ENCODE peak calls at places on chromosomes 16 and 17, in five cellular contexts. A, Q, Z, G and B are unnamed samples.

GRCh38 chr17:28735242-28735722 is 6.7 kb downstream of the NEK8 start:
- DNase-seq in Q (no peak), G (no peak), A (no peak), Z (no peak), B (peak)

GRCh38 chr16:21302454-21302853 is 24.4 kb upstream of the CRYM start:
- DNase-seq in G (peak), A (no peak), Q (no peak), Z (peak), B (peak)

GRCh38 chr17:41520821-41521521 is 2.3 kb upstream of the KRT15 start:
- DNase-seq in Q (no peak), G (no peak), A (no peak), Z (no peak), B (no peak)

GRCh38 chr16:57623251-57624043 is 5.0 kb upstream of the ADGRG1 start:
- DNase-seq in Q (no peak), G (peak), A (no peak), Z (peak), B (peak)

GRCh38 chr16:60203525-60204124 is 1469.5 kb upstream of the GOT2 start:
- DNase-seq in Q (no peak), A (no peak), G (no peak), Z (no peak), B (peak)

GRCh38 chr17:253091-253846 is 71.8 kb upstream of the DOC2B start:
- DNase-seq in Q (no peak), A (no peak), G (no peak), Z (no peak), B (no peak)

GRCh38 chr16:56332464-56333079 is 92.8 kb downstream of the AMFR start:
- DNase-seq in Z (peak), Q (peak), G (peak), A (peak), B (peak)

GRCh38 chr16:50315346-50315997 is 49.1 kb downstream of the ADCY7 start:
- DNase-seq in A (no peak), Q (peak), Z (no peak), G (no peak), B (no peak)

GRCh38 chr17:81813861-81814683 is 10.1 kb downstream of the GCGR start:
- DNase-seq in G (no peak), A (no peak), Z (no peak), Q (no peak), B (no peak)

GRCh38 chr17:81812571-81813370 is 8.8 kb downstream of the GCGR start:
- DNase-seq in Q (no peak), G (no peak), Z (no peak), A (no peak), B (no peak)

GRCh38 chr17:81814748-81815645 is 11.0 kb downstream of the GCGR start:
- DNase-seq in G (no peak), A (no peak), Z (no peak), Q (no peak), B (no peak)

GRCh38 chr17:81811705-81812570 is 8.0 kb downstream of the GCGR start:
- DNase-seq in G (no peak), A (no peak), Z (no peak), Q (no peak), B (no peak)

DNA sequence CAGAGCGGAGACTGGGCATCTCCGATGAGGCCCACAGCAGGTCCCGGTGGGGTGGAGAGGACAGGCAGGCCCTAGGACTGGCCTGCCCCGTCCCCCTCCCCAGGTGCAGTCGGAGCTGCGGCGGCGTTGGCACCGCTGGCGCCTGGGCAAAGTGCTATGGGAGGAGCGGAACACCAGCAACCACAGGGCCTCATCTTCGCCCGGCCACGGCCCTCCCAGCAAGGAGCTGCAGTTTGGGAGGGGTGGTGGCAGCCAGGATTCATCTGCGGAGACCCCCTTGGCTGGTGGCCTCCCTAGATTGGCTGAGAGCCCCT is 9.4 kb downstream of the GCGR start:
- DNase-seq in Z (no peak), A (no peak), G (no peak), Q (no peak), B (no peak)
- H3K4me3 ChIP-seq in Z (no peak), A (no peak), G (no peak), Q (no peak), B (no peak)

GRCh38 chr17:3558603-3559269 is 1.1 kb upstream of the TRPV3 start:
- DNase-seq in A (no peak), Z (peak), Q (no peak), G (peak), B (no peak)
- H3K4me3 ChIP-seq in A (no peak), Z (no peak), Q (no peak), G (no peak), B (no peak)

DNA sequence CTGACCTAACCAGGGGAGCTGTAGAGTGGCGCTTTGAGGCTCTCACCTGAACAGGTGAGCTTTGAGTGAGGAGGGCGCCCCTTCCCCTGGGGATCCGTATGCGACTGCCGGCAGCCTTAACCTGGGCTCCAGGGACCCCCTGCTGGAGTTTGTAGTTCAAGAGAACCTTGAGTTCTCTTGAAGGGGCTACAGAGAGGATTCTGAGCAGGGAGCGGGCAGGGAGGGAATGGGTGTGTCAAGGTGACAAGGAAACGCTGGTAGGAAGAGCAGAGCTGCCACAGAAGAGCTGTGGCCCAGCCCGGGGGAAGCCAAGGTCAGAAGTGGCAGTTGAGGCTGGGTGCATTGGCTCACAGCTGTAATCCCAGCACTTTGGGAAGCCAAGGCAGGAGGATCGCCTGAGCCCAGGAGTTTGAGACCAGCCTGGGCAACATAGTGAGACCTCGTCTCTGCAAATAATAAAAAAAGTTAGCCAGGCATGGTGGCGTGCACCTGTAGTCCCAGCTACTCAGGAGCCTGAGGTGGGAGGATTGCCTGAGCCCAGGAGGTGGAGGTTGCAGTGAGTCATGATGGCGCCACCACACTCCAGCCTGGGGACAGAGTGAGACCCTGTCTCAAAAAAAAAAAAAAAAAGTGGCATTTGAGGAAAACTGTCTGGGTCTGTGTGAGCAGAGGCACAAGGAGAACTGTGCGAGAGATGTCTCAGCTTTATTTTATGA is 1.2 kb downstream of the LLGL2 start:
- DNase-seq in A (no peak), Q (no peak), G (peak), Z (no peak), B (no peak)
- H3K4me3 ChIP-seq in A (peak), Q (peak), G (peak), Z (peak), B (no peak)

DNA sequence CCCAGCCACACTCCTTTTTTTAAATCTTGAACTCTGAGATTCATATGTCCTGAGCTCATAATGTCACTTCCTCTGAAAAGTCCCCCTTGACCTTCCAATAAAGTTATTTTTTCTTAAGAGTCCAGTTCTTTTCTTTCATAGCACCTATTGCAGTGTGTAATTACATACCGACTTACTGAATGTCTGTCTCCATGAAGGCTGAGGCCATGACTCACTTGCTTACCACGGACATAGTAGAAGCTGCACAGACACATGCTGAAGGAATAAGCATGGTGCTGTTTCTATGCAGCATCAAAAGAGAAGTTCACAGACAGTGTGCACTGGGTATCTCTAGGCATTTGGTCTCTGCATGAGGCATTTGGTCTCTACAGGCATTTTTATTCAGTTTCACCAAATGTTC is 77.2 kb downstream of the C17orf67 start:
- DNase-seq in Z (peak), G (no peak), A (no peak), Q (no peak), B (peak)
- H3K4me3 ChIP-seq in Z (no peak), G (no peak), A (no peak), Q (no peak), B (no peak)

GRCh38 chr17:7217113-7217987 is 2.3 kb downstream of the DLG4 start:
- DNase-seq in A (peak), G (peak), Q (peak), Z (peak), B (peak)
- H3K4me3 ChIP-seq in A (peak), G (peak), Q (peak), Z (peak), B (peak)

DNA sequence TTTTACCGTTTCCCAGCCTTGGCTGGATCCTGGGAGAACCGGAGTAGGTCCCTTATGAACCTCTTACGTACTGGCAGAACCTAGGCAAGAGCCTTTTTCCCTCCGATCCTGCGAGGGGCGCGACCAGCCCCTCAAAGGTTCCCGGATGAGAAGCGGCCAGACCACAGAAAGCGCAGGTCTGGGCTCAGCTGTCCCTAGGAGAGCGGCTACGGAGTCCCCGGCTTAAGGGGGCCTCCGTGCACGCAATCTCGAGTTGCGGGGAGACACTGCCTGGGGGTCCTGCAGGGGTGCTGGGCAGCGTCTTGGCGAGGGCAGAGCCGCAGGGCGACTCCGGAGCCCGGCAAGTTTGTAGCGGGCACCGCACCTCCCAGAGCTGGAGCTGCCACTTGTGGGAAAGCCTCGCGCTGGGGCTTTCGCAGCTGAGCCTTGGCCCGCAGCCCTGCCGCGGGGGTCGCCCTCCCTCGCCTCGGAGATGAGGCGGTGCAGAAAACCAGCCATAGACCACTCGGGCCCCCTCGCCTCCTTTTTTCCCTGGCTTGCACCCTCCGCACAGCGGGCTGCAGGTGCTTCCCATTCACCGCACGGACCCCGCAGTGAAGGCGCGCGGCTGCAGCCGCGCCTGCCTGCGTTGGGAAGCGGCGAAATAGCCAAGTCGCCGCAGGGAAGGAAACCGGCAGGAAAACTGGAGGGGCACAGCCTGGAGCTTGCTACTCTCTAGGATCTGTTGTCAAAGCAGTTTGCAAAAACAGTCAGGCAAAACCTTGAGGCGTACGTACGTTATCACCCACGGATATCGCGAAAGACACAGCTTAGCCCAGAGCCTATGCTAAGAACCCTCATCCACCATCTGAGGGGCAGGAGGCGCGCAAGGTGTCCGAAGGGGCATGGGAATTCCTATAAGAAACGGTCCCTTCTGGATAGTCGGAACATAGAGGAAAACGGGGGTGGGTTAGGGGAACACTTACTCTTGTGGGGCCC is 834 bp downstream of the CDH8 start:
- DNase-seq in Z (no peak), Q (no peak), A (no peak), G (peak), B (no peak)
- H3K4me3 ChIP-seq in Z (no peak), Q (peak), A (peak), G (peak), B (peak)

DNA sequence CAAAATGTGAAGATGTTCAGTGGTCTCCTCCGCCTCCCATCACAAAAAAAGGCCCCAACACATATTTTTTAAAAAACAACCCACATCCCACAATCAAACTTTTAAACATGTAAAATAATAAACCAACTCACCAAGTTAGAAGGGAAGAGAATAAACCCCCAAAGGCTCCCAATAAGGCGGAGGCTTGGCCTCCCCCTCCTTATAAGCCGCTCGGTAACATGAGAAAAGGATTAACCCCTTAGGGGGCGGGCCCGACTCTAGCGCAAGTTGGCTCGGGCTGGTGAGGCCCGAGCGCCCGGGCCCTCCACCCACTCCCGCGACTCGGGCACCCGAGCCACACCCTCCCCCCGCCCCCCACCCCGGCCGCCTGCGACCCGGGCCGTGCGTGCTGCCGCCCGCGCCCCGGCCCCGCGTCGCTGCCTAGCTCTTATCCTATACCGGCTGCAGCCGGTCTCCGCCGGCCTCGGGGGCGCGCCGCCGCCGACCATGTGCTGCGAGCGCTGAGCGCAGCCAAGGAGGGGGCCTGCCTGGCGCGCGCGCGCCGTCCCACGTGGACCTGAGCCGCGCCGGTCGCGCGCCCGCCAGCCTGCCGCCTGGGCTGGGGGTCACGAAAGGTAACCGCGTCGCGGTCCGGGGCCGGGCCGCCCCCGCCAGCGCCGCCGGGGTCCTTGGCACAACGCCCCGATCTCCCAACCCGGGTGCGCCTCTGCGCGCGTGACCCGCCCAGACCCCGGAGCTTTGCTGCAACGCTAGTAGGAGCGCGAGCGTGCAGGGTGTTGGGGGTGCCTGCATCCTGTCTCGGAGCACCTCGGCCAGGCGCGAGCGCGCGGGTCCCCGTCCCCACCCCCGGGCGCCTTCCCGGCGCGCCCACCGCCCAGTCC is at the start of the genes ARSG and SLC16A6:
- DNase-seq in Z (peak), A (peak), Q (peak), G (peak), B (peak)
- H3K4me3 ChIP-seq in Z (peak), A (peak), Q (peak), G (peak), B (peak)